ENCODE peak calls at places on chromosomes 6 and 20, in ten cellular contexts. One of them, this sample, is unnamed.

GRCh38 chr6:129612440-129612839 is 97.5 kb downstream of the ARHGAP18 start:
- DNase-seq in HCEC 1CT: no peak
- DNase-seq in astrocyte of the hippocampus: no peak
- DNase-seq in NCI-H1105 treated with DMSO at 0.1 percent for 48 hours: no peak
- DNase-seq in activated T-helper 1 cell treated with anti-CD3 and anti-CD28 coated beads, Interleukin-2, amount 50 U/mL, for 16 hours: no peak
- DNase-seq in iris pigment epithelial cell: no peak
- DNase-seq in stimulated activated CD4-positive, alpha-beta T cell treated with anti-CD3 and anti-CD28 coated beads, Interleukin-4, amount 100 ng/mL, for 4 hours: no peak
- DNase-seq in mucosa of descending colon: no peak
- DNase-seq in brain microvascular endothelial cell: no peak
- DNase-seq in A549: no peak
- DNase-seq in this sample: no peak

GRCh38 chr6:96898241-96898851 is 655 bp upstream of the NDUFAF4 start:
- DNase-seq in A549: peak
- DNase-seq in stimulated activated CD4-positive, alpha-beta T cell treated with anti-CD3 and anti-CD28 coated beads, Interleukin-4, amount 100 ng/mL, for 4 hours: no peak
- DNase-seq in mucosa of descending colon: no peak
- DNase-seq in HCEC 1CT: peak
- DNase-seq in NCI-H1105 treated with DMSO at 0.1 percent for 48 hours: peak
- DNase-seq in activated T-helper 1 cell treated with anti-CD3 and anti-CD28 coated beads, Interleukin-2, amount 50 U/mL, for 16 hours: no peak
- DNase-seq in iris pigment epithelial cell: peak
- DNase-seq in astrocyte of the hippocampus: peak
- DNase-seq in brain microvascular endothelial cell: no peak
- DNase-seq in this sample: no peak

GRCh38 chr6:29696147-29697129 is 15.5 kb upstream of the ZFP57 start:
- DNase-seq in brain microvascular endothelial cell: peak
- DNase-seq in astrocyte of the hippocampus: no peak
- DNase-seq in activated T-helper 1 cell treated with anti-CD3 and anti-CD28 coated beads, Interleukin-2, amount 50 U/mL, for 16 hours: no peak
- DNase-seq in iris pigment epithelial cell: peak
- DNase-seq in mucosa of descending colon: no peak
- DNase-seq in A549: peak
- DNase-seq in HCEC 1CT: no peak
- DNase-seq in stimulated activated CD4-positive, alpha-beta T cell treated with anti-CD3 and anti-CD28 coated beads, Interleukin-4, amount 100 ng/mL, for 4 hours: no peak
- DNase-seq in NCI-H1105 treated with DMSO at 0.1 percent for 48 hours: no peak
- DNase-seq in this sample: no peak

GRCh38 chr6:24522090-24522820 is 27.5 kb downstream of the ALDH5A1 start:
- DNase-seq in astrocyte of the hippocampus: peak
- DNase-seq in HCEC 1CT: no peak
- DNase-seq in mucosa of descending colon: no peak
- DNase-seq in activated T-helper 1 cell treated with anti-CD3 and anti-CD28 coated beads, Interleukin-2, amount 50 U/mL, for 16 hours: no peak
- DNase-seq in A549: no peak
- DNase-seq in NCI-H1105 treated with DMSO at 0.1 percent for 48 hours: peak
- DNase-seq in brain microvascular endothelial cell: no peak
- DNase-seq in iris pigment epithelial cell: peak
- DNase-seq in stimulated activated CD4-positive, alpha-beta T cell treated with anti-CD3 and anti-CD28 coated beads, Interleukin-4, amount 100 ng/mL, for 4 hours: no peak
- DNase-seq in this sample: no peak

GRCh38 chr20:38001981-38002380 is 31.3 kb downstream of the TTI1 start:
- DNase-seq in stimulated activated CD4-positive, alpha-beta T cell treated with anti-CD3 and anti-CD28 coated beads, Interleukin-4, amount 100 ng/mL, for 4 hours: no peak
- DNase-seq in A549: no peak
- DNase-seq in HCEC 1CT: peak
- DNase-seq in NCI-H1105 treated with DMSO at 0.1 percent for 48 hours: no peak
- DNase-seq in iris pigment epithelial cell: peak
- DNase-seq in astrocyte of the hippocampus: no peak
- DNase-seq in activated T-helper 1 cell treated with anti-CD3 and anti-CD28 coated beads, Interleukin-2, amount 50 U/mL, for 16 hours: no peak
- DNase-seq in brain microvascular endothelial cell: peak
- DNase-seq in mucosa of descending colon: no peak
- DNase-seq in this sample: no peak

GRCh38 chr6:161308075-161308655 is 34.3 kb upstream of the AGPAT4 start:
- DNase-seq in NCI-H1105 treated with DMSO at 0.1 percent for 48 hours: no peak
- DNase-seq in HCEC 1CT: no peak
- DNase-seq in brain microvascular endothelial cell: no peak
- DNase-seq in astrocyte of the hippocampus: no peak
- DNase-seq in mucosa of descending colon: no peak
- DNase-seq in stimulated activated CD4-positive, alpha-beta T cell treated with anti-CD3 and anti-CD28 coated beads, Interleukin-4, amount 100 ng/mL, for 4 hours: no peak
- DNase-seq in iris pigment epithelial cell: no peak
- DNase-seq in A549: no peak
- DNase-seq in activated T-helper 1 cell treated with anti-CD3 and anti-CD28 coated beads, Interleukin-2, amount 50 U/mL, for 16 hours: no peak
- DNase-seq in this sample: no peak

GRCh38 chr6:39389372-39389767 is 66.9 kb upstream of the KCNK16 start:
- DNase-seq in mucosa of descending colon: no peak
- DNase-seq in astrocyte of the hippocampus: peak
- DNase-seq in brain microvascular endothelial cell: peak
- DNase-seq in A549: peak
- DNase-seq in HCEC 1CT: no peak
- DNase-seq in stimulated activated CD4-positive, alpha-beta T cell treated with anti-CD3 and anti-CD28 coated beads, Interleukin-4, amount 100 ng/mL, for 4 hours: no peak
- DNase-seq in iris pigment epithelial cell: no peak
- DNase-seq in NCI-H1105 treated with DMSO at 0.1 percent for 48 hours: no peak
- DNase-seq in activated T-helper 1 cell treated with anti-CD3 and anti-CD28 coated beads, Interleukin-2, amount 50 U/mL, for 16 hours: no peak
- DNase-seq in this sample: no peak

GRCh38 chr20:32908334-32909292 is 49.9 kb downstream of the EFCAB8 start:
- DNase-seq in activated T-helper 1 cell treated with anti-CD3 and anti-CD28 coated beads, Interleukin-2, amount 50 U/mL, for 16 hours: no peak
- DNase-seq in HCEC 1CT: no peak
- DNase-seq in astrocyte of the hippocampus: no peak
- DNase-seq in mucosa of descending colon: no peak
- DNase-seq in A549: no peak
- DNase-seq in iris pigment epithelial cell: no peak
- DNase-seq in stimulated activated CD4-positive, alpha-beta T cell treated with anti-CD3 and anti-CD28 coated beads, Interleukin-4, amount 100 ng/mL, for 4 hours: peak
- DNase-seq in NCI-H1105 treated with DMSO at 0.1 percent for 48 hours: no peak
- DNase-seq in brain microvascular endothelial cell: no peak
- DNase-seq in this sample: no peak

GRCh38 chr6:143271024-143271423 is 179.5 kb downstream of the ADAT2 start:
- DNase-seq in iris pigment epithelial cell: peak
- DNase-seq in HCEC 1CT: peak
- DNase-seq in A549: no peak
- DNase-seq in activated T-helper 1 cell treated with anti-CD3 and anti-CD28 coated beads, Interleukin-2, amount 50 U/mL, for 16 hours: no peak
- DNase-seq in astrocyte of the hippocampus: peak
- DNase-seq in NCI-H1105 treated with DMSO at 0.1 percent for 48 hours: no peak
- DNase-seq in brain microvascular endothelial cell: peak
- DNase-seq in mucosa of descending colon: no peak
- DNase-seq in stimulated activated CD4-positive, alpha-beta T cell treated with anti-CD3 and anti-CD28 coated beads, Interleukin-4, amount 100 ng/mL, for 4 hours: no peak
- DNase-seq in this sample: peak

GRCh38 chr6:40822619-40823018 is 216.4 kb downstream of the UNC5CL start:
- DNase-seq in NCI-H1105 treated with DMSO at 0.1 percent for 48 hours: no peak
- DNase-seq in activated T-helper 1 cell treated with anti-CD3 and anti-CD28 coated beads, Interleukin-2, amount 50 U/mL, for 16 hours: no peak
- DNase-seq in astrocyte of the hippocampus: no peak
- DNase-seq in stimulated activated CD4-positive, alpha-beta T cell treated with anti-CD3 and anti-CD28 coated beads, Interleukin-4, amount 100 ng/mL, for 4 hours: no peak
- DNase-seq in iris pigment epithelial cell: no peak
- DNase-seq in A549: no peak
- DNase-seq in brain microvascular endothelial cell: no peak
- DNase-seq in HCEC 1CT: no peak
- DNase-seq in mucosa of descending colon: no peak
- DNase-seq in this sample: no peak

GRCh38 chr6:41757931-41758640 is 10.9 kb upstream of the PGC start:
- DNase-seq in stimulated activated CD4-positive, alpha-beta T cell treated with anti-CD3 and anti-CD28 coated beads, Interleukin-4, amount 100 ng/mL, for 4 hours: peak
- DNase-seq in NCI-H1105 treated with DMSO at 0.1 percent for 48 hours: no peak
- DNase-seq in mucosa of descending colon: no peak
- DNase-seq in A549: no peak
- DNase-seq in activated T-helper 1 cell treated with anti-CD3 and anti-CD28 coated beads, Interleukin-2, amount 50 U/mL, for 16 hours: no peak
- DNase-seq in HCEC 1CT: no peak
- DNase-seq in brain microvascular endothelial cell: peak
- DNase-seq in iris pigment epithelial cell: peak
- DNase-seq in astrocyte of the hippocampus: peak
- DNase-seq in this sample: no peak

GRCh38 chr6:54076159-54076789 is 35.0 kb upstream of the MLIP start:
- DNase-seq in iris pigment epithelial cell: no peak
- DNase-seq in mucosa of descending colon: no peak
- DNase-seq in brain microvascular endothelial cell: no peak
- DNase-seq in activated T-helper 1 cell treated with anti-CD3 and anti-CD28 coated beads, Interleukin-2, amount 50 U/mL, for 16 hours: no peak
- DNase-seq in A549: no peak
- DNase-seq in stimulated activated CD4-positive, alpha-beta T cell treated with anti-CD3 and anti-CD28 coated beads, Interleukin-4, amount 100 ng/mL, for 4 hours: no peak
- DNase-seq in NCI-H1105 treated with DMSO at 0.1 percent for 48 hours: no peak
- DNase-seq in astrocyte of the hippocampus: no peak
- DNase-seq in HCEC 1CT: no peak
- DNase-seq in this sample: no peak

GRCh38 chr6:111601875-111602274 is 3.8 kb downstream of the TRAF3IP2 start:
- DNase-seq in NCI-H1105 treated with DMSO at 0.1 percent for 48 hours: no peak
- DNase-seq in brain microvascular endothelial cell: no peak
- DNase-seq in astrocyte of the hippocampus: peak
- DNase-seq in A549: no peak
- DNase-seq in mucosa of descending colon: no peak
- DNase-seq in activated T-helper 1 cell treated with anti-CD3 and anti-CD28 coated beads, Interleukin-2, amount 50 U/mL, for 16 hours: no peak
- DNase-seq in stimulated activated CD4-positive, alpha-beta T cell treated with anti-CD3 and anti-CD28 coated beads, Interleukin-4, amount 100 ng/mL, for 4 hours: no peak
- DNase-seq in HCEC 1CT: no peak
- DNase-seq in iris pigment epithelial cell: peak
- DNase-seq in this sample: peak

GRCh38 chr6:161423271-161423670 is 149.4 kb upstream of the AGPAT4 start:
- DNase-seq in iris pigment epithelial cell: no peak
- DNase-seq in brain microvascular endothelial cell: no peak
- DNase-seq in NCI-H1105 treated with DMSO at 0.1 percent for 48 hours: no peak
- DNase-seq in astrocyte of the hippocampus: no peak
- DNase-seq in mucosa of descending colon: no peak
- DNase-seq in activated T-helper 1 cell treated with anti-CD3 and anti-CD28 coated beads, Interleukin-2, amount 50 U/mL, for 16 hours: no peak
- DNase-seq in A549: no peak
- DNase-seq in HCEC 1CT: no peak
- DNase-seq in stimulated activated CD4-positive, alpha-beta T cell treated with anti-CD3 and anti-CD28 coated beads, Interleukin-4, amount 100 ng/mL, for 4 hours: no peak
- DNase-seq in this sample: no peak

GRCh38 chr20:30912006-30912660 is 345.3 kb upstream of the DEFB115 start:
- DNase-seq in HCEC 1CT: no peak
- DNase-seq in astrocyte of the hippocampus: no peak
- DNase-seq in NCI-H1105 treated with DMSO at 0.1 percent for 48 hours: peak
- DNase-seq in stimulated activated CD4-positive, alpha-beta T cell treated with anti-CD3 and anti-CD28 coated beads, Interleukin-4, amount 100 ng/mL, for 4 hours: no peak
- DNase-seq in A549: no peak
- DNase-seq in brain microvascular endothelial cell: no peak
- DNase-seq in mucosa of descending colon: no peak
- DNase-seq in activated T-helper 1 cell treated with anti-CD3 and anti-CD28 coated beads, Interleukin-2, amount 50 U/mL, for 16 hours: no peak
- DNase-seq in iris pigment epithelial cell: no peak
- DNase-seq in this sample: no peak

GRCh38 chr20:40966103-40966502 is 62.5 kb upstream of the TOP1 start:
- DNase-seq in HCEC 1CT: no peak
- DNase-seq in NCI-H1105 treated with DMSO at 0.1 percent for 48 hours: no peak
- DNase-seq in brain microvascular endothelial cell: no peak
- DNase-seq in stimulated activated CD4-positive, alpha-beta T cell treated with anti-CD3 and anti-CD28 coated beads, Interleukin-4, amount 100 ng/mL, for 4 hours: no peak
- DNase-seq in A549: no peak
- DNase-seq in iris pigment epithelial cell: no peak
- DNase-seq in activated T-helper 1 cell treated with anti-CD3 and anti-CD28 coated beads, Interleukin-2, amount 50 U/mL, for 16 hours: no peak
- DNase-seq in astrocyte of the hippocampus: no peak
- DNase-seq in mucosa of descending colon: no peak
- DNase-seq in this sample: no peak

GRCh38 chr6:151269318-151269995 is 29.7 kb downstream of the AKAP12 start:
- DNase-seq in NCI-H1105 treated with DMSO at 0.1 percent for 48 hours: no peak
- DNase-seq in HCEC 1CT: peak
- DNase-seq in mucosa of descending colon: no peak
- DNase-seq in stimulated activated CD4-positive, alpha-beta T cell treated with anti-CD3 and anti-CD28 coated beads, Interleukin-4, amount 100 ng/mL, for 4 hours: no peak
- DNase-seq in activated T-helper 1 cell treated with anti-CD3 and anti-CD28 coated beads, Interleukin-2, amount 50 U/mL, for 16 hours: no peak
- DNase-seq in A549: peak
- DNase-seq in brain microvascular endothelial cell: no peak
- DNase-seq in astrocyte of the hippocampus: no peak
- DNase-seq in iris pigment epithelial cell: peak
- DNase-seq in this sample: peak

GRCh38 chr6:127900935-127901334 is at the start of gene THEMIS:
- DNase-seq in HCEC 1CT: no peak
- DNase-seq in stimulated activated CD4-positive, alpha-beta T cell treated with anti-CD3 and anti-CD28 coated beads, Interleukin-4, amount 100 ng/mL, for 4 hours: peak
- DNase-seq in brain microvascular endothelial cell: no peak
- DNase-seq in activated T-helper 1 cell treated with anti-CD3 and anti-CD28 coated beads, Interleukin-2, amount 50 U/mL, for 16 hours: no peak
- DNase-seq in A549: no peak
- DNase-seq in NCI-H1105 treated with DMSO at 0.1 percent for 48 hours: no peak
- DNase-seq in iris pigment epithelial cell: no peak
- DNase-seq in mucosa of descending colon: no peak
- DNase-seq in astrocyte of the hippocampus: no peak
- DNase-seq in this sample: no peak

GRCh38 chr6:17505767-17506280 is 94.3 kb upstream of the FAM8A1 start:
- DNase-seq in activated T-helper 1 cell treated with anti-CD3 and anti-CD28 coated beads, Interleukin-2, amount 50 U/mL, for 16 hours: no peak
- DNase-seq in HCEC 1CT: peak
- DNase-seq in mucosa of descending colon: no peak
- DNase-seq in NCI-H1105 treated with DMSO at 0.1 percent for 48 hours: no peak
- DNase-seq in stimulated activated CD4-positive, alpha-beta T cell treated with anti-CD3 and anti-CD28 coated beads, Interleukin-4, amount 100 ng/mL, for 4 hours: no peak
- DNase-seq in iris pigment epithelial cell: peak
- DNase-seq in astrocyte of the hippocampus: peak
- DNase-seq in brain microvascular endothelial cell: peak
- DNase-seq in A549: no peak
- DNase-seq in this sample: peak

GRCh38 chr6:158718431-158719126 is 68.7 kb downstream of the SYTL3 start:
- DNase-seq in A549: peak
- DNase-seq in HCEC 1CT: no peak
- DNase-seq in NCI-H1105 treated with DMSO at 0.1 percent for 48 hours: no peak
- DNase-seq in activated T-helper 1 cell treated with anti-CD3 and anti-CD28 coated beads, Interleukin-2, amount 50 U/mL, for 16 hours: no peak
- DNase-seq in brain microvascular endothelial cell: peak
- DNase-seq in mucosa of descending colon: peak
- DNase-seq in iris pigment epithelial cell: peak
- DNase-seq in stimulated activated CD4-positive, alpha-beta T cell treated with anti-CD3 and anti-CD28 coated beads, Interleukin-4, amount 100 ng/mL, for 4 hours: no peak
- DNase-seq in astrocyte of the hippocampus: peak
- DNase-seq in this sample: no peak

GRCh38 chr6:165448210-165448609 is 138.8 kb upstream of the C6orf118 start:
- DNase-seq in mucosa of descending colon: no peak
- DNase-seq in stimulated activated CD4-positive, alpha-beta T cell treated with anti-CD3 and anti-CD28 coated beads, Interleukin-4, amount 100 ng/mL, for 4 hours: no peak
- DNase-seq in NCI-H1105 treated with DMSO at 0.1 percent for 48 hours: no peak
- DNase-seq in iris pigment epithelial cell: no peak
- DNase-seq in brain microvascular endothelial cell: no peak
- DNase-seq in HCEC 1CT: no peak
- DNase-seq in A549: peak
- DNase-seq in activated T-helper 1 cell treated with anti-CD3 and anti-CD28 coated beads, Interleukin-2, amount 50 U/mL, for 16 hours: no peak
- DNase-seq in astrocyte of the hippocampus: no peak
- DNase-seq in this sample: no peak